ENCODE peak calls at places on chromosomes 3 and 15, in four cellular contexts. One of them, this sample, is unnamed.

GRCh38 chr3:188568750-188569149 is 414.8 kb downstream of the LPP start:
- DNase-seq in uterus: no peak
- DNase-seq in left lung: no peak
- DNase-seq in heart left ventricle: no peak
- DNase-seq in this sample: no peak

GRCh38 chr15:82554351-82554750 is 14.1 kb upstream of the RPS17 start:
- DNase-seq in left lung: no peak
- DNase-seq in uterus: no peak
- DNase-seq in heart left ventricle: no peak
- DNase-seq in this sample: no peak

GRCh38 chr15:85073556-85074194 is 92.0 kb downstream of the PDE8A start:
- DNase-seq in left lung: no peak
- DNase-seq in uterus: no peak
- DNase-seq in heart left ventricle: no peak
- DNase-seq in this sample: no peak

GRCh38 chr3:70861234-70861633 is 548.8 kb upstream of the MDFIC2 start:
- DNase-seq in heart left ventricle: no peak
- DNase-seq in left lung: no peak
- DNase-seq in uterus: no peak
- DNase-seq in this sample: no peak

GRCh38 chr3:58835075-58835474 is 168.5 kb upstream of the FAM3D start:
- DNase-seq in uterus: no peak
- DNase-seq in left lung: no peak
- DNase-seq in heart left ventricle: no peak
- DNase-seq in this sample: no peak

GRCh38 chr15:70142072-70142321 is 44.3 kb upstream of the TLE3 start:
- DNase-seq in left lung: no peak
- DNase-seq in uterus: no peak
- DNase-seq in heart left ventricle: no peak
- DNase-seq in this sample: no peak

GRCh38 chr3:177673105-177673804 is 476.0 kb upstream of the TBL1XR1 start:
- DNase-seq in left lung: no peak
- DNase-seq in heart left ventricle: no peak
- DNase-seq in uterus: no peak
- DNase-seq in this sample: no peak

GRCh38 chr15:69478259-69478687 is 25.7 kb downstream of the RPLP1 start:
- DNase-seq in uterus: peak; percentile 45
- DNase-seq in heart left ventricle: peak; percentile 46
- DNase-seq in left lung: no peak
- DNase-seq in this sample: peak; percentile 68

GRCh38 chr3:185929192-185930151 is 8.3 kb downstream of the TRA2B start:
- DNase-seq in heart left ventricle: no peak
- DNase-seq in uterus: no peak
- DNase-seq in left lung: no peak
- DNase-seq in this sample: no peak

GRCh38 chr15:70833897-70834765 is 19.8 kb downstream of the LARP6 start:
- DNase-seq in uterus: no peak
- DNase-seq in left lung: no peak
- DNase-seq in heart left ventricle: no peak
- DNase-seq in this sample: no peak

GRCh38 chr3:66379565-66379964 is 121.3 kb downstream of the LRIG1 start:
- DNase-seq in heart left ventricle: no peak
- DNase-seq in uterus: no peak
- DNase-seq in left lung: no peak
- DNase-seq in this sample: no peak

GRCh38 chr3:8110966-8111798 is 390.4 kb upstream of the LMCD1 start:
- DNase-seq in left lung: peak; percentile 34
- DNase-seq in uterus: peak; percentile 24
- DNase-seq in heart left ventricle: peak; percentile 31
- DNase-seq in this sample: no peak

GRCh38 chr3:127457094-127457475 is 133.4 kb downstream of the TPRA1 start:
- DNase-seq in left lung: peak; percentile 36
- DNase-seq in heart left ventricle: no peak
- DNase-seq in uterus: no peak
- DNase-seq in this sample: no peak

GRCh38 chr3:8610961-8611360 is 33.6 kb downstream of the SSUH2 start:
- DNase-seq in uterus: no peak
- DNase-seq in left lung: no peak
- DNase-seq in heart left ventricle: no peak
- DNase-seq in this sample: peak; percentile 29

GRCh38 chr3:32340639-32341365 is 50.9 kb upstream of the CMTM7 start:
- DNase-seq in uterus: no peak
- DNase-seq in heart left ventricle: no peak
- DNase-seq in left lung: no peak
- DNase-seq in this sample: no peak

GRCh38 chr3:66272016-66272415 is 51.2 kb downstream of the SLC25A26 start:
- DNase-seq in heart left ventricle: no peak
- DNase-seq in uterus: no peak
- DNase-seq in left lung: no peak
- DNase-seq in this sample: no peak

GRCh38 chr3:55243686-55244085 is 243.4 kb downstream of the WNT5A start:
- DNase-seq in heart left ventricle: no peak
- DNase-seq in left lung: no peak
- DNase-seq in uterus: no peak
- DNase-seq in this sample: no peak

GRCh38 chr3:42371776-42372175 is 38.6 kb downstream of the LYZL4 start:
- DNase-seq in uterus: no peak
- DNase-seq in left lung: no peak
- DNase-seq in heart left ventricle: peak; percentile 26
- DNase-seq in this sample: peak; percentile 21

GRCh38 chr3:42377681-42378080 is 32.7 kb downstream of the LYZL4 start:
- DNase-seq in heart left ventricle: no peak
- DNase-seq in left lung: no peak
- DNase-seq in uterus: no peak
- DNase-seq in this sample: no peak

GRCh38 chr3:42375121-42375520 is 35.3 kb downstream of the LYZL4 start:
- DNase-seq in uterus: no peak
- DNase-seq in heart left ventricle: no peak
- DNase-seq in left lung: no peak
- DNase-seq in this sample: no peak

GRCh38 chr3:42376397-42376798 is 34.0 kb downstream of the LYZL4 start:
- DNase-seq in heart left ventricle: peak; percentile 33
- DNase-seq in uterus: peak; percentile 24
- DNase-seq in left lung: peak; percentile 36
- DNase-seq in this sample: no peak
- H3K27ac ChIP-seq in heart left ventricle: no peak overlapping the region
- H3K27ac ChIP-seq in uterus: no peak overlapping the region
- H3K27ac ChIP-seq in left lung: no peak overlapping the region
- H3K27ac ChIP-seq in this sample: no peak overlapping the region

GRCh38 chr3:68809596-68809995 is 122.8 kb downstream of the TAFA4 start:
- DNase-seq in uterus: no peak
- DNase-seq in heart left ventricle: no peak
- DNase-seq in left lung: no peak
- DNase-seq in this sample: no peak

DNA sequence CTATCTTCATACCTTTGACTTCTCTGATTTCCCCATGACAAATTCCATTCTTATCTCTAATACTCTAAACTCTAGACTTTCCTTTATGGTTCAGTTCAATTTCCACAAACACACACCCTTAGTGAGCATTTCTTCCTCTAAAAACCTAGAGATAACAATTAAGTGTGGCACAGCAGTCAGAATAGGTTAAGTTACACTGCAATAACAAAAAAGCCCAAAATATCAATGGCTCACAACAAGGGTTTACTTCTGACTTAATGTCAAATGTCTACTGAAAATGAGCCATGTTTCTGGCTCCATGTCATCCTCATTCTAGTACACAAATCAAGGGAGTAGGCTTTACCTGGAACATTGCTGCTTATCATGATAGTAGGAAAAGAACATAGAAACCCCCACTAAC is 123.8 kb downstream of the TAFA4 start:
- DNase-seq in left lung: no peak
- DNase-seq in heart left ventricle: no peak
- DNase-seq in uterus: no peak
- DNase-seq in this sample: no peak
- H3K27ac ChIP-seq in left lung: no peak overlapping the region
- H3K27ac ChIP-seq in heart left ventricle: no peak overlapping the region
- H3K27ac ChIP-seq in uterus: no peak overlapping the region
- H3K27ac ChIP-seq in this sample: no peak overlapping the region

DNA sequence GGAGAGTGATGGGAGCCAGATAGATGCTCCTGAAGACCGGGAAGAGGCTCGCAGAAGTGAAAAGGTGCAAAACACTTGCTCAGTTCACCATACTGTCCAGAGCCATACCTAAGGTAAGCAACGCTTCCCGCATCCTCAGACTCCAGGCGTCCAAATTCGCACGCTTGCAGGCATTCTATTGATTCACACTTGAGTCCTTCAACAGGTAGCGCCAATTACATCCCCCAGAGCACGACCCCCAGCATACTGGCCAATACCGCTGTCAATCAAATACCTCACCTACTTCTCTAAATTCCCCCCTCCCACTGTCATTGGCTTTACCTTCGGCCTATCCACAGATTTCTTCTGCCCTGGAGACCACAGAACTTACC is 361 bp upstream of the STXBP5L start:
- DNase-seq in uterus: no peak
- DNase-seq in heart left ventricle: no peak
- DNase-seq in left lung: no peak
- DNase-seq in this sample: no peak
- H3K27ac ChIP-seq in uterus: peak overlapping the region; percentile 52
- H3K27ac ChIP-seq in heart left ventricle: no peak overlapping the region
- H3K27ac ChIP-seq in left lung: no peak overlapping the region
- H3K27ac ChIP-seq in this sample: no peak overlapping the region

GRCh38 chr3:43032646-43033628 is 53.8 kb downstream of the GASK1A start:
- DNase-seq in heart left ventricle: no peak
- DNase-seq in left lung: no peak
- DNase-seq in uterus: no peak
- DNase-seq in this sample: peak; percentile 67
- H3K27ac ChIP-seq in heart left ventricle: no peak overlapping the region
- H3K27ac ChIP-seq in left lung: no peak overlapping the region
- H3K27ac ChIP-seq in uterus: no peak overlapping the region
- H3K27ac ChIP-seq in this sample: no peak overlapping the region

GRCh38 chr3:141279074-141279945 is 47.7 kb downstream of the PXYLP1 start:
- DNase-seq in left lung: no peak
- DNase-seq in uterus: no peak
- DNase-seq in heart left ventricle: no peak
- DNase-seq in this sample: peak; percentile 58

GRCh38 chr3:141276398-141276797 is 44.8 kb downstream of the PXYLP1 start:
- DNase-seq in heart left ventricle: no peak
- DNase-seq in uterus: no peak
- DNase-seq in left lung: no peak
- DNase-seq in this sample: peak; percentile 16

GRCh38 chr3:141280086-141280485 is 48.5 kb downstream of the PXYLP1 start:
- DNase-seq in left lung: no peak
- DNase-seq in uterus: no peak
- DNase-seq in heart left ventricle: no peak
- DNase-seq in this sample: peak; percentile 79

GRCh38 chr3:141277451-141277850 is 45.8 kb downstream of the PXYLP1 start:
- DNase-seq in uterus: no peak
- DNase-seq in left lung: no peak
- DNase-seq in heart left ventricle: no peak
- DNase-seq in this sample: peak; percentile 41

DNA sequence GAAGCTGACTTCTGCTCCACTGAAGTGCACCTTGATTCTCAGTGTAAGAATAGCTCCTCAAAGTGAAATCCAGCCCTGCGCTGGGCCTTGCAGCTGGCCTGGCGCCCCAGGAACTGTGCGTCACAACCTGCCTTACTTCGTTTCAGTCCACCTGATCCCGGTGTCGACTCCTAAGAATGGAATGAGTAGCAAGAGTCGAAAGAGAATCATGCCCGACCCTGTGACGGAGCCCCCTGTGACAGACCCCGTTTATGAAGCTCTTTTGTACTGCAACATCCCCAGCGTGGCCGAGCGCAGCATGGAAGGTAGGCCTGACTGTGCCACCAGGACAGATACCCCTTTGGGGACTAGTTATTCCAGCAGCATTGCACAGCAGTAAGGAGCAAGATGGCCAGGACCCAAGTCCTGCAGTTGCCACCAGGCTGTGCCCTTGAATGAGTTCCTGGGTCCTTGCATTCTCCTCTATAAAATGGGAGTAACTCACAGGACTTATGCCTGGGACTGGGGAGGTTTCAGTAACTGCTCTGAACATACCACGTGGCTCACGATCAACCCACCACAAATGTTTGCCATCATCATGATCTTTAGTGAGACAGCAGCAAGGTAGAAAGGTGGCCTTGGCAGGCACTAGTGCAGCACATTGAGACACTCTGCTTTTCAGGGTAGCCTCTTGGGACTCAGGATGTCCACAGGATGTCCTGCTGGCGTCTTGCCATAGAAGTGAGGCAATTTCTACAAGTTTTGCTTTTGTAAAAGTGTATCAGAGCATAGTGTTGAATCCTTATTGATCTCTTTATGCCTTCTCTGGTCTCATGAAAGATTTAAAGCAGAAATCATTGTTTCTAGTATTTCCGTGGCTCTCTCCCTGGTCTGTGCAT is 46.8 kb downstream of the PXYLP1 start:
- DNase-seq in uterus: peak; percentile 31
- DNase-seq in heart left ventricle: no peak
- DNase-seq in left lung: no peak
- DNase-seq in this sample: peak; percentile 57
- H3K27ac ChIP-seq in uterus: peak overlapping the region; percentile 62
- H3K27ac ChIP-seq in heart left ventricle: no peak overlapping the region
- H3K27ac ChIP-seq in left lung: no peak overlapping the region
- H3K27ac ChIP-seq in this sample: no peak overlapping the region

DNA sequence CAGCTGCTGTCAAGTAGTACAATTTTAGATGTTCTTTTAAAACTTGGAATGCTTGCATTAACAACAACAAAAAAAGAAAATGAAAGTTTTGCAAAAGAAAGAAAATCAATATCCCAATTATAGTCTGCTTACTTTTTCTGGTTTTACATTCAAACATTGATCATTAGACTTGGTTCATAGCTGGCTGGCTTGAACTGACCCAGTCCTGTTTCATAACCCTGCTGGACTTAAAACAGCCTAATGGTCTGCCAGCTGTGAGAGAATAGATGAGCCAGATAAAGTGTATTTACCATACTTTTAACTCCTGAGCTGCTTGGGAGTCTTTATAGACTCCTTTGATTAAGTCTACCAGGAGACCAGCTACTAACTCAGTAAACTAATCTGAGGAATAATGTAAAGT is 59.2 kb downstream of the PIAS1 start:
- DNase-seq in heart left ventricle: no peak
- DNase-seq in left lung: no peak
- DNase-seq in uterus: no peak
- DNase-seq in this sample: no peak
- H3K27ac ChIP-seq in heart left ventricle: no peak overlapping the region
- H3K27ac ChIP-seq in left lung: peak overlapping the region; percentile 34
- H3K27ac ChIP-seq in uterus: peak overlapping the region; percentile 45
- H3K27ac ChIP-seq in this sample: no peak overlapping the region